ENCODE peak calls at places on chromosomes 13 and 19, in nine cellular contexts. G is RWPE1; F is brain microvascular endothelial cell; R is tibial artery; K is transverse colon; I is CD4-positive, alpha-beta T cell; N is dorsolateral prefrontal cortex; S is iPS DF 6.9; B is uterus. C is an unnamed sample.

GRCh38 chr19:46221981-46222610 is 7.4 kb upstream of the IGFL1 start:
- DNase-seq in G (peak), F (peak), R (peak), K (no peak), I (no peak), N (no peak), S (no peak), B (peak), C (peak)

GRCh38 chr19:37902668-37903067 is 3.7 kb downstream of the WDR87 start:
- DNase-seq in G (peak), F (peak), R (peak), K (peak), I (peak), N (peak), S (peak), B (peak), C (peak)

GRCh38 chr19:21705393-21705792 is 62.0 kb downstream of the ZNF100 start:
- DNase-seq in G (no peak), F (no peak), R (no peak), K (no peak), I (no peak), N (no peak), S (no peak), B (no peak), C (no peak)

GRCh38 chr13:104460553-104460952 is 1394.3 kb upstream of the SLC10A2 start:
- DNase-seq in G (no peak), F (peak), R (no peak), K (no peak), I (no peak), N (no peak), S (no peak), B (no peak), C (peak)

GRCh38 chr13:111202745-111203144 is 87.6 kb downstream of the ARHGEF7 start:
- DNase-seq in G (peak), F (peak), R (no peak), K (no peak), I (no peak), N (no peak), S (no peak), B (no peak), C (no peak)

GRCh38 chr13:26022538-26023292 is 29.1 kb downstream of the SHISA2 start:
- DNase-seq in G (peak), F (peak), R (peak), K (no peak), I (no peak), N (no peak), S (no peak), B (no peak), C (peak)

GRCh38 chr19:6343462-6343861 is 10.1 kb upstream of the ACER1 start:
- DNase-seq in G (no peak), F (no peak), R (no peak), K (no peak), I (no peak), N (no peak), S (no peak), B (no peak), C (no peak)

GRCh38 chr13:108967371-108967770 is 338.0 kb downstream of the MYO16 start:
- DNase-seq in G (no peak), F (no peak), R (no peak), K (no peak), I (no peak), N (no peak), S (no peak), B (no peak), C (no peak)

GRCh38 chr13:99467764-99468163 is 33.5 kb upstream of the TM9SF2 start:
- DNase-seq in G (peak), F (peak), R (no peak), K (no peak), I (no peak), N (no peak), S (no peak), B (no peak), C (no peak)

GRCh38 chr13:87769445-87769844 is 98.3 kb downstream of the SLITRK5 start:
- DNase-seq in G (no peak), F (no peak), R (no peak), K (no peak), I (no peak), N (no peak), S (no peak), B (no peak), C (no peak)

GRCh38 chr13:52454825-52455676 is at the start of gene CKAP2:
- DNase-seq in G (peak), F (peak), R (peak), K (peak), I (peak), N (peak), S (peak), B (peak), C (peak)

GRCh38 chr13:52452470-52452869 is 2.0 kb upstream of the VPS36 start:
- DNase-seq in G (no peak), F (no peak), R (no peak), K (no peak), I (no peak), N (no peak), S (no peak), B (no peak), C (no peak)

GRCh38 chr13:52450793-52451116 is 321 bp upstream of the VPS36 start:
- DNase-seq in G (no peak), F (no peak), R (no peak), K (no peak), I (no peak), N (no peak), S (no peak), B (no peak), C (no peak)

GRCh38 chr13:52455677-52456041 is 381 bp downstream of the CKAP2 start:
- DNase-seq in G (peak), F (peak), R (peak), K (peak), I (peak), N (peak), S (peak), B (peak), C (peak)

DNA sequence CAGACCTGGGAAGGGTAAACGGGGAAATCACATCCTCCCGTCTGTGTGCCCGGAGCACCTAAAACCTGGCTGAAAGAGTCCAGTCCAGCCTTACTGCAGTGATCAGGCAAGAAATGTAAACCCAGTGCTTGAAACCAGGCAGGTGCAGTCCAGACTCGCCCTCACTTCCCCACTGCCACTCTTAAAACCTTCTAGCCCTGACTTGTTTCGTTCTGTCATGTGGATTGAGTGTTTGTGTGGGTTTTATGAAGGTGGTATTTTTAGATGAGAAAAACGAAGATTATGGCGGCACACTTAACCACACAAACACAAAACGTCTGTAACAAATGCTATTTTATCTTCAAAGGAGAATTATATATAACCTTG is 836 bp upstream of the CKAP2 start:
- DNase-seq in G (peak), F (no peak), R (no peak), K (peak), I (no peak), N (no peak), S (no peak), B (no peak), C (peak)
- H3K27ac ChIP-seq in G (peak), F (no peak), R (peak), K (peak), I (peak), N (peak), S (no peak), B (peak), C (no peak)

DNA sequence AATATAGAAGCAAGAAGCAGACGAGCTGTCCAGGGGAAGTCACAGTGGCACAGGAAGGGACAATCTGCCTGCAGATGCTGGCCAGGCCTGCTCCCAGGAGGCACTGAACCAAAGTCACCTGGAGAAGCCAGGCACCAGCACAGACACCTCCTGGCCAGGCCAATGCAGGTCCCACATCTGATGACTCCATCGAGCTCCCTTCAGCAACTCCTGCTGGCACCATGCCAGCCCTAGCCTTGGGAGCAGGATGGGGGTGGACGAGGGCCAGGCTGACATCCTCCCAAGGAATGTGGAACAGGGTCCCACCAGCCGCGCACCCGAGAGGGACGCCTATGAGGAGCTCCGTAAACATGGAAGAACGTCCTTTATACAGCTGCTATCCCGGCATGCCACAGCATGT is 22.4 kb upstream of the ISYNA1 start:
- DNase-seq in G (peak), F (peak), R (peak), K (peak), I (no peak), N (no peak), S (no peak), B (peak), C (peak)
- H3K27ac ChIP-seq in G (peak), F (peak), R (peak), K (peak), I (no peak), N (peak), S (no peak), B (peak), C (no peak)

DNA sequence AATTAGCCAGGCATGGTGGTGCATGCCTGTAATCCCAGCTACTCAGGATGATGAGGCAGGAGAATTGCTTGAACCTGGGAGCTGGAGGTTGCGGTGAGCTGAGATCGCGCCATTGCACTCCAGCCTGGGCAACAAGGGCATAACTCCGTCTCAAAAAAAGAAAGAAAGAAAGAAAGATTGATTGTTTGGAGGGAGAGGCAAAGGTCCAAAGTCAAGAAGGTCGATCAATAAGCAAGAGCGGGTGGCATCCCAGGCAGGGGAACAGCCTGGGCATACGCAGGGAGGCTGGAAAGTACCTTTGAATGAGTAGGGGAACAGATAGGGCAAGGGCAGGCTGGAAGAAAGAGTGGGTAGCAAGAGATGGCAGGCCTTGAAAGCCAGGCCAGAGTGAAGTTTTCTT is 11.9 kb upstream of the APOC4 start:
- DNase-seq in G (no peak), F (no peak), R (no peak), K (no peak), I (no peak), N (no peak), S (no peak), B (no peak), C (no peak)
- H3K27ac ChIP-seq in G (no peak), F (no peak), R (no peak), K (no peak), I (no peak), N (no peak), S (no peak), B (no peak), C (no peak)

GRCh38 chr19:5290336-5291262 is 50.0 kb downstream of the PTPRS start:
- DNase-seq in G (no peak), F (no peak), R (no peak), K (no peak), I (no peak), N (peak), S (no peak), B (no peak), C (no peak)

GRCh38 chr19:5293607-5294089 is 47.0 kb downstream of the PTPRS start:
- DNase-seq in G (no peak), F (no peak), R (no peak), K (no peak), I (no peak), N (no peak), S (no peak), B (peak), C (peak)

GRCh38 chr19:5292453-5292842 is 48.2 kb downstream of the PTPRS start:
- DNase-seq in G (peak), F (no peak), R (peak), K (peak), I (peak), N (no peak), S (no peak), B (no peak), C (no peak)

GRCh38 chr19:5292843-5293606 is 47.6 kb downstream of the PTPRS start:
- DNase-seq in G (peak), F (peak), R (peak), K (peak), I (peak), N (peak), S (no peak), B (peak), C (peak)

GRCh38 chr19:5291588-5292193 is 48.9 kb downstream of the PTPRS start:
- DNase-seq in G (no peak), F (no peak), R (no peak), K (no peak), I (no peak), N (no peak), S (no peak), B (no peak), C (no peak)
- H3K27ac ChIP-seq in G (no peak), F (no peak), R (peak), K (peak), I (no peak), N (peak), S (no peak), B (peak), C (no peak)

GRCh38 chr13:24162604-24163003 is 2.1 kb downstream of the SPATA13 start:
- DNase-seq in G (no peak), F (no peak), R (no peak), K (no peak), I (no peak), N (no peak), S (no peak), B (no peak), C (no peak)

GRCh38 chr13:24168980-24169379 is 8.5 kb downstream of the SPATA13 start:
- DNase-seq in G (no peak), F (no peak), R (no peak), K (no peak), I (no peak), N (no peak), S (no peak), B (no peak), C (no peak)

GRCh38 chr13:24167666-24168391 is 7.3 kb downstream of the SPATA13 start:
- DNase-seq in G (no peak), F (no peak), R (no peak), K (no peak), I (no peak), N (no peak), S (no peak), B (no peak), C (no peak)

GRCh38 chr13:24168392-24168750 is 7.9 kb downstream of the SPATA13 start:
- DNase-seq in G (no peak), F (no peak), R (no peak), K (no peak), I (no peak), N (no peak), S (no peak), B (no peak), C (no peak)

GRCh38 chr13:24165746-24166145 is 5.2 kb downstream of the SPATA13 start:
- DNase-seq in G (no peak), F (peak), R (no peak), K (no peak), I (no peak), N (no peak), S (no peak), B (no peak), C (no peak)
- H3K27ac ChIP-seq in G (no peak), F (no peak), R (no peak), K (no peak), I (no peak), N (no peak), S (no peak), B (peak), C (no peak)

GRCh38 chr19:4748589-4748988 is 24.9 kb upstream of the DPP9 start:
- DNase-seq in G (no peak), F (no peak), R (no peak), K (no peak), I (no peak), N (no peak), S (no peak), B (no peak), C (no peak)
- H3K27ac ChIP-seq in G (no peak), F (no peak), R (no peak), K (no peak), I (no peak), N (peak), S (no peak), B (no peak), C (no peak)

C was measured in cardiac muscle cell.